ENCODE peak calls at places on chromosome 4, in seven cellular contexts. O, K, A, D, L, X and W are unnamed samples.

GRCh38 chr4:66959207-66959606 is 586.1 kb downstream of the CENPC start:
- DNase-seq in D (no peak), X (no peak), O (no peak), A (peak), K (no peak), L (no peak), W (no peak)

GRCh38 chr4:66330125-66330524 is 659.8 kb upstream of the EPHA5 start:
- DNase-seq in D (no peak), K (no peak), L (no peak), O (no peak), X (no peak), A (peak), W (no peak)

GRCh38 chr4:88422403-88422802 is 34.5 kb upstream of the HERC5 start:
- DNase-seq in D (no peak), L (no peak), A (no peak), K (no peak), O (no peak), X (no peak), W (no peak)

GRCh38 chr4:149993030-149993429 is 85.2 kb upstream of the DCLK2 start:
- DNase-seq in K (no peak), D (no peak), X (no peak), L (no peak), A (peak), O (no peak), W (no peak)

GRCh38 chr4:163077611-163078010 is 89.1 kb downstream of the NAF1 start:
- DNase-seq in K (no peak), D (no peak), A (no peak), O (no peak), L (no peak), X (no peak), W (no peak)

GRCh38 chr4:18444286-18444685 is 422.7 kb upstream of the LCORL start:
- DNase-seq in A (no peak), K (no peak), L (no peak), X (no peak), O (no peak), D (no peak), W (no peak)

GRCh38 chr4:124640037-124640730 is 72.3 kb downstream of the ANKRD50 start:
- DNase-seq in K (no peak), A (peak), X (no peak), O (peak), L (no peak), D (peak), W (no peak)

GRCh38 chr4:128955751-128956150 is 137.6 kb downstream of the SCLT1 start:
- DNase-seq in L (no peak), A (no peak), X (no peak), O (no peak), D (no peak), K (no peak), W (no peak)